ENCODE peak calls at places on chromosome 20, in seven cellular contexts. N is IMR-90, D is osteoblast, B is psoas muscle, Z is RWPE2, S is prostate gland, P is sigmoid colon. L is an unnamed sample. For H3K36me3, the result is how much of the 10 kb centered on the place peaks cover.

GRCh38 chr20:43511879-43512278 is 4.4 kb downstream of the L3MBTL1 start:
- DNase-seq in P (no peak), N (no peak), Z (no peak), D (no peak), S (no peak), B (no peak), L (no peak)

GRCh38 chr20:44336086-44336485 is 757 bp upstream of the R3HDML start:
- DNase-seq in D (no peak), P (no peak), N (no peak), B (no peak), Z (no peak), S (no peak), L (peak)

GRCh38 chr20:53959849-53960585 is 110.4 kb downstream of the BCAS1 start:
- DNase-seq in S (no peak), B (no peak), P (no peak), Z (no peak), N (no peak), D (peak), L (no peak)

GRCh38 chr20:20364016-20364746 is 3.7 kb upstream of the INSM1 start:
- DNase-seq in P (no peak), N (no peak), D (peak), S (no peak), Z (no peak), B (no peak), L (no peak)

GRCh38 chr20:9015984-9016324 is 52.9 kb upstream of the PLCB4 start:
- DNase-seq in S (no peak), Z (no peak), N (peak), D (no peak), B (no peak), P (no peak), L (no peak)

GRCh38 chr20:1020614-1021013 is 18.5 kb upstream of the RSPO4 start:
- DNase-seq in N (no peak), Z (no peak), P (no peak), S (no peak), D (no peak), B (no peak), L (no peak)

GRCh38 chr20:56285496-56285895 is 37.0 kb downstream of the MC3R start:
- DNase-seq in D (no peak), Z (no peak), P (no peak), B (no peak), N (no peak), S (no peak), L (no peak)

GRCh38 chr20:15498926-15499325 is 1074.3 kb downstream of the KIF16B start:
- DNase-seq in D (no peak), P (no peak), B (no peak), Z (no peak), N (no peak), S (no peak), L (no peak)

GRCh38 chr20:4082406-4083102 is 67.2 kb upstream of the RNF24 start:
- DNase-seq in Z (no peak), B (no peak), S (no peak), D (no peak), N (peak), P (peak), L (peak)

GRCh38 chr20:35079472-35080347 is 12.9 kb downstream of the TRPC4AP start:
- DNase-seq in Z (no peak), N (no peak), D (no peak), S (no peak), P (no peak), B (no peak), L (no peak)

GRCh38 chr20:35077341-35077740 is 15.3 kb downstream of the TRPC4AP start:
- DNase-seq in D (peak), P (no peak), Z (no peak), S (no peak), N (no peak), B (no peak), L (no peak)

GRCh38 chr20:35077872-35078271 is 14.7 kb downstream of the TRPC4AP start:
- DNase-seq in B (no peak), Z (no peak), N (no peak), D (no peak), P (no peak), S (no peak), L (no peak)
- H3K36me3 ChIP-seq in B (under half), Z (half or more), N (under half), D (under half), P (under half), S (under half), L (under half)

GRCh38 chr20:34564810-34565209 is 6.3 kb downstream of the MAP1LC3A start:
- DNase-seq in S (no peak), Z (no peak), B (no peak), N (no peak), P (no peak), D (no peak), L (no peak)
- H3K36me3 ChIP-seq in S (under half), Z (under half), B (under half), N (under half), P (under half), D (under half), L (under half)

GRCh38 chr20:6783752-6784725 is 16.6 kb downstream of the BMP2 start:
- DNase-seq in P (no peak), S (no peak), N (no peak), B (no peak), D (no peak), Z (no peak), L (peak)
- H3K36me3 ChIP-seq in P (under half), S (under half), N (under half), B (under half), D (under half), Z (under half), L (under half)

DNA sequence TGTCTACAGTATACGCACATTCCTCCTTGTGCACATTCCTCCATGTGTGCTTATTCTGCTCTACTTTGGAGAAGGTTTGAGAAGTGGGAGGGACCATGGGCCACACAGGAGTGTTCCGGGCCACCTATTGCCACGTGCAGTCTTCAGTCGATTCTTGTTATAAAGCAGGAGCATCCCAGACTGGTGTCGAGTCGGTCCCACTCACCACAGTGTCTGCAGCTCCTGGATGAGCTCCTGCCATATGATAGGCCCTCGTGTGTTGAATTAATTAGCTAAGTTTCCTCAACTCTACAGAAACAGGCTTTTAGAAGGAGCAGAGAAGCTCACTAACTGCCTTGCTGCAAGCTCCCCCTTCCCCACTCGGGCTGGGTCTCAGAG is 22.6 kb downstream of the ENTPD6 start:
- DNase-seq in Z (no peak), N (no peak), B (no peak), S (no peak), D (no peak), P (no peak), L (no peak)
- H3K36me3 ChIP-seq in Z (under half), N (under half), B (half or more), S (under half), D (half or more), P (under half), L (under half)

GRCh38 chr20:25276533-25277050 is 28.7 kb downstream of the PYGB start:
- DNase-seq in P (peak), Z (peak), S (no peak), B (peak), D (peak), N (no peak), L (peak)

GRCh38 chr20:25274891-25275812 is 27.3 kb downstream of the PYGB start:
- DNase-seq in S (no peak), N (no peak), B (peak), P (peak), Z (peak), D (peak), L (peak)

GRCh38 chr20:25277051-25277801 is 29.3 kb downstream of the PYGB start:
- DNase-seq in P (peak), S (no peak), B (peak), D (peak), Z (peak), N (no peak), L (peak)

GRCh38 chr20:25274481-25274880 is 26.6 kb downstream of the PYGB start:
- DNase-seq in P (peak), N (no peak), Z (peak), B (peak), D (peak), S (no peak), L (peak)

DNA sequence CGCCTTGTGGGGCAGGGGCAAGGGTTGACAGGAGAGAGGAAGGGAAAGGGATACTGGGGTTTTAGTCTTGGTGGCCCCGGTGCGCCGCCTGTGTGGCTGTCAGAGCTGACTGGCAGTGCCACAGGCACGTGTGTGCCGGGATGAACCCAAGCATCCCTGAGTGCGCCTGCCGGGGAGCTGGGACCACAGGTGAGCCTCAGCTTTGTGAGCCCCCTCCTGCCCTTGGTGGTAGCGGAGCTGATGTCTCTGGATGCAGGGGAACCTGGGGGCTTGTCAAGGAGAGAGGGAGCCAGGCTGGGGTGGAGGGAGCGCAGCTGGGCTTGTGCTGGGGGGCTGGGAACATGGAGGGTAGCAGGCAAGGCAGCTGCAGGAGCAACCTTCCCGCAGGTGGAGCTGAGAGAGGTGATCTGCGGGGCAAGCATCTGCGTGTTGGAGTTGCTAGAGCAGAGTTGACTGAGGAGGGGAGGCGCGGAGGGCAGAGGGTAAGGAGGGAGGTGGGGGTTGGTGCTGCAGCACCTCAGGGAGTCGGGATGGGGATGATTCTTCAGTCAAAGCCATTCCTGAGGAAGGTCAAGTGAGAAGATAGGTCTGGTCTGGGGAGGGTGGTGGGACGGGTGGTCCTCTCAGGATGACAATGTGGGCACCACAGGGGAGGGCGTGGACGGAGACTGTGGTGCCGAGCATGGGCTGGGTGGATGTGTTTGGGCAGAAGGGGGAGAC is 28.1 kb downstream of the PYGB start:
- DNase-seq in P (peak), B (peak), Z (peak), N (no peak), S (no peak), D (peak), L (peak)
- H3K36me3 ChIP-seq in P (half or more), B (half or more), Z (half or more), N (half or more), S (under half), D (half or more), L (half or more)

GRCh38 chr20:24811020-24811419 is 138.0 kb upstream of the CST7 start:
- DNase-seq in S (no peak), B (no peak), Z (no peak), N (no peak), P (no peak), D (peak), L (no peak)

GRCh38 chr20:24805456-24806233 is 143.4 kb upstream of the CST7 start:
- DNase-seq in S (no peak), P (no peak), Z (no peak), B (no peak), N (no peak), D (no peak), L (peak)

GRCh38 chr20:24809606-24810005 is 139.5 kb upstream of the CST7 start:
- DNase-seq in Z (no peak), N (no peak), B (no peak), S (no peak), P (no peak), D (peak), L (no peak)

GRCh38 chr20:24806896-24807676 is 142.0 kb upstream of the CST7 start:
- DNase-seq in B (no peak), N (no peak), P (no peak), S (no peak), D (no peak), Z (no peak), L (peak)

GRCh38 chr20:24808616-24809015 is 140.5 kb upstream of the CST7 start:
- DNase-seq in Z (no peak), N (no peak), P (no peak), S (no peak), D (peak), B (no peak), L (no peak)
- H3K36me3 ChIP-seq in Z (under half), N (under half), P (under half), S (under half), D (under half), B (under half), L (under half)

GRCh38 chr20:38166707-38167233 is 1.7 kb upstream of the TGM2 start:
- DNase-seq in N (no peak), P (peak), S (no peak), D (no peak), B (no peak), Z (no peak), L (no peak)
- H3K36me3 ChIP-seq in N (under half), P (under half), S (under half), D (under half), B (under half), Z (under half), L (under half)

GRCh38 chr20:35558416-35558815 is 16.5 kb downstream of the ERGIC3 start:
- DNase-seq in D (no peak), S (no peak), B (no peak), N (no peak), P (no peak), Z (peak), L (no peak)
- H3K36me3 ChIP-seq in D (under half), S (under half), B (half or more), N (half or more), P (under half), Z (under half), L (under half)

L was measured in thyroid gland.